ENCODE peak calls at places on chromosome 5, in six cellular contexts. V, W, I, P, O and H are unnamed samples.

GRCh38 chr5:94241288-94241651 is 377.1 kb downstream of the KIAA0825 start:
- DNase-seq in P (no peak), W (peak; percentile 54), I (peak; percentile 41), V (no peak), O (no peak), H (no peak)

GRCh38 chr5:10672285-10673044 is 88.6 kb downstream of the DAP start:
- DNase-seq in O (no peak), W (no peak), I (no peak), V (no peak), P (no peak), H (no peak)

GRCh38 chr5:63011158-63011557 is 432.5 kb downstream of the LRRC70 start:
- DNase-seq in P (no peak), O (no peak), I (no peak), V (no peak), W (no peak), H (no peak)

GRCh38 chr5:78677777-78678668 is 29.5 kb upstream of the LHFPL2 start:
- DNase-seq in V (no peak), P (no peak), W (peak; percentile 95), O (peak; percentile 85), I (peak; percentile 14), H (peak; percentile 59)

GRCh38 chr5:28344803-28345433 is 1306.5 kb upstream of the CDH9 start:
- DNase-seq in P (no peak), O (no peak), I (no peak), W (no peak), V (no peak), H (peak; percentile 23)

GRCh38 chr5:78533356-78533755 is 115.2 kb downstream of the LHFPL2 start:
- DNase-seq in P (no peak), V (peak; percentile 26), O (no peak), I (no peak), W (no peak), H (peak; percentile 45)

GRCh38 chr5:171783051-171783450 is 2.6 kb upstream of the SMIM23 start:
- DNase-seq in P (no peak), V (no peak), I (peak; percentile 2), W (peak; percentile 67), O (no peak), H (no peak)

GRCh38 chr5:76838481-76839261 is 11.1 kb upstream of the S100Z start:
- DNase-seq in V (no peak), I (peak; percentile 24), W (peak; percentile 63), P (no peak), O (no peak), H (no peak)

GRCh38 chr5:173498286-173498685 is 118.2 kb downstream of the BOD1 start:
- DNase-seq in P (no peak), O (peak; percentile 57), I (peak; percentile 97), W (peak; percentile 78), V (no peak), H (no peak)

GRCh38 chr5:7754997-7755596 is 95.8 kb downstream of the CFAP90 start:
- DNase-seq in O (no peak), I (no peak), V (peak; percentile 28), P (peak; percentile 14), W (peak; percentile 28), H (peak; percentile 82)

GRCh38 chr5:43482490-43483064 is 1.1 kb downstream of the TMEM267 start:
- DNase-seq in W (peak; percentile 51), I (no peak), O (no peak), V (peak; percentile 34), P (no peak), H (no peak)

GRCh38 chr5:35443803-35444595 is 173.7 kb upstream of the SPEF2 start:
- DNase-seq in O (no peak), P (no peak), V (no peak), I (no peak), W (no peak), H (peak; percentile 10)

GRCh38 chr5:141477815-141478214 is 2.0 kb downstream of the PCDHGC3 start:
- DNase-seq in I (no peak), V (no peak), O (no peak), P (no peak), W (peak; percentile 54), H (no peak)

GRCh38 chr5:80033513-80033912 is 1.6 kb upstream of the THBS4 start:
- DNase-seq in P (no peak), I (no peak), V (no peak), W (peak; percentile 7), O (no peak), H (peak; percentile 68)

GRCh38 chr5:125891326-125891725 is 531.9 kb upstream of the GRAMD2B start:
- DNase-seq in V (no peak), I (no peak), O (no peak), W (peak; percentile 44), P (no peak), H (no peak)

GRCh38 chr5:134090482-134090881 is 24.0 kb upstream of the TCF7 start:
- DNase-seq in O (no peak), W (no peak), I (no peak), V (no peak), P (no peak), H (peak; percentile 34)

GRCh38 chr5:116421080-116421629 is 153.5 kb downstream of the SEMA6A start:
- DNase-seq in O (no peak), I (no peak), P (no peak), V (no peak), W (no peak), H (no peak)

GRCh38 chr5:31671339-31671741 is 32.4 kb downstream of the PDZD2 start:
- DNase-seq in P (peak; percentile 23), I (no peak), O (no peak), W (no peak), V (no peak), H (no peak)

GRCh38 chr5:131513780-131514179 is 121.2 kb downstream of the RAPGEF6 start:
- DNase-seq in I (no peak), P (no peak), O (no peak), W (no peak), V (no peak), H (peak; percentile 53)

GRCh38 chr5:104171958-104172357 is 609.4 kb upstream of the NUDT12 start:
- DNase-seq in O (no peak), V (no peak), W (no peak), P (no peak), I (no peak), H (no peak)

GRCh38 chr5:111697881-111698757 is 58.9 kb downstream of the NREP start:
- DNase-seq in W (peak; percentile 76), V (no peak), P (no peak), O (no peak), I (peak; percentile 51), H (peak; percentile 24)

GRCh38 chr5:122030251-122030650 is 47.8 kb downstream of the LOX start:
- DNase-seq in W (no peak), I (no peak), P (no peak), O (no peak), V (no peak), H (no peak)

GRCh38 chr5:53434566-53434965 is 45.9 kb upstream of the FST start:
- DNase-seq in O (no peak), V (no peak), P (no peak), W (peak; percentile 61), I (no peak), H (no peak)

GRCh38 chr5:174872271-174872670 is 147.9 kb downstream of the MSX2 start:
- DNase-seq in O (no peak), W (no peak), I (peak; percentile 2), P (no peak), V (no peak), H (no peak)

GRCh38 chr5:37557734-37558293 is 178.7 kb downstream of the WDR70 start:
- DNase-seq in I (no peak), W (no peak), V (no peak), P (no peak), O (no peak), H (no peak)

GRCh38 chr5:37552770-37553719 is 173.9 kb downstream of the WDR70 start:
- DNase-seq in O (no peak), I (peak; percentile 26), W (peak; percentile 15), V (no peak), P (no peak), H (no peak)

GRCh38 chr5:37554403-37554739 is 175.3 kb downstream of the WDR70 start:
- DNase-seq in P (no peak), V (no peak), I (no peak), O (no peak), W (no peak), H (no peak)

GRCh38 chr5:37553720-37554402 is 174.7 kb downstream of the WDR70 start:
- DNase-seq in V (no peak), I (no peak), O (no peak), P (no peak), W (peak; percentile 80), H (no peak)

DNA sequence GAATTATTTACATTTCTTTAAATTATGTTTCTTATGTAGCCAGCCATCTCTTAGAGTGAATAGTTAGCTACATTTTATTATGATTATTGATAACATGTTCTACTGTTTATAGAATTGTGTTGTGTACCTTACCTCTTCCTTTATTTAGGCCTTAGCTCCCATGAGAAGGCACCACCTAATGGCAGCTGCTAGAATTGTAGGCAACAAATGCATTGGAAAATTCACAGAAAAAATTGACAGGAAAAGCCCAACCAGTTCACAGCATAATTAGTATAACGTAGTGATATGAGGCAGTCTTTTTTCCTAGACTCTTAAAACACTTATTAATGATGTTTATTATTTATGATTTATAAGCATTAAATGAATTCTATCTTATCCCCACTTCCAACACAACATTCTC is 175.8 kb downstream of the WDR70 start:
- DNase-seq in P (no peak), O (no peak), W (peak; percentile 37), I (no peak), V (no peak), H (peak; percentile 9)
- TF ChIP-seq CTCF in P (no peak), O (no peak), W (peak; percentile 33), I (peak; percentile 65), V (peak; percentile 31), H (peak; percentile 18)

DNA sequence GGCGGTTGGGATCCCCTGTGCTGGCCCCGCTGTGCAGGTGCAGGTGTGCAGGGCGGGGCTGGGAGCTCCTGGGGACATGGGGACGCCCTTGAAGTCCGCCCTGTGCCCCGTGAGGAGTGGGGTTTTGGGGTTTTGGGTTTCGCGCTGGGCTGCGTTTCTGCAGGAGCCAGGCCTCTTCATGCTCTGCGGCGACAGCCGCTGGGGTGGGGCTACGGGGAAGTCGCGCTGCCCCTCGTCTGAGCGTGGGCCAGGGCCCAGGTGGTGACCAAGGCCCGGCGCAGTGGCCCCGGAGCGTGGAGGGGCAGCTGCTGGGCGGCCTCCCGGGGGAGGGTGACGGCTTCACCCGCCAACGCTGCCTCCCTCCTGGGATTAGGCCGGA is 47.8 kb upstream of the IRX4 start:
- DNase-seq in O (no peak), V (no peak), I (no peak), W (no peak), P (no peak), H (no peak)
- H3K4me3 ChIP-seq in O (peak overlapping the region; percentile 41), V (no peak overlapping the region), I (no peak overlapping the region), W (no peak overlapping the region), P (peak overlapping the region; percentile 64), H (no peak overlapping the region)

GRCh38 chr5:132591140-132591539 is 34.4 kb downstream of the RAD50 start:
- DNase-seq in P (no peak), W (peak; percentile 29), I (no peak), O (no peak), V (no peak), H (peak; percentile 41)
- TF ChIP-seq CTCF in P (no peak), W (no peak), I (no peak), O (no peak), V (no peak), H (peak; percentile 8)

GRCh38 chr5:151213803-151214613 is 9.9 kb downstream of the CCDC69 start:
- DNase-seq in I (no peak), W (peak; percentile 25), P (no peak), O (peak; percentile 88), V (no peak), H (peak; percentile 96)
- H3K4me3 ChIP-seq in I (no peak overlapping the region), W (no peak overlapping the region), P (no peak overlapping the region), O (no peak overlapping the region), V (no peak overlapping the region), H (peak overlapping the region; percentile 85)